ENCODE peak calls at places on chromosome 6, in five cellular contexts. Q is SJSA1; A is stimulated activated CD4-positive, alpha-beta T cell treated with anti-CD3 and anti-CD28 coated beads, TNF-alpha, amount 100 ng/mL, for 24 hours; Z is neural progenitor cell; S is kidney glomerular epithelial cell. U is an unnamed sample.

GRCh38 chr6:39961178-39961577 is 26.9 kb upstream of the MOCS1 start:
- DNase-seq in Q (no peak), A (no peak), Z (no peak), S (peak), U (no peak)

GRCh38 chr6:34339971-34340370 is 52.5 kb downstream of the NUDT3 start:
- DNase-seq in Q (no peak), A (no peak), Z (no peak), S (no peak), U (no peak)

GRCh38 chr6:111566873-111567517 is 38.7 kb downstream of the TRAF3IP2 start:
- DNase-seq in Q (no peak), A (no peak), Z (no peak), S (no peak), U (no peak)

GRCh38 chr6:160678744-160679401 is 14.8 kb upstream of the LPA start:
- DNase-seq in Q (no peak), A (no peak), Z (no peak), S (no peak), U (no peak)

GRCh38 chr6:137581019-137581707 is 87.0 kb upstream of the OLIG3 start:
- DNase-seq in Q (no peak), A (no peak), Z (no peak), S (no peak), U (no peak)

GRCh38 chr6:77025824-77026223 is 437.5 kb downstream of the HTR1B start:
- DNase-seq in Q (no peak), A (no peak), Z (no peak), S (no peak), U (no peak)

GRCh38 chr6:16523550-16524379 is 237.5 kb downstream of the ATXN1 start:
- DNase-seq in Q (peak), A (no peak), Z (no peak), S (no peak), U (no peak)

GRCh38 chr6:5115168-5115567 is 30.0 kb downstream of the PPP1R3G start:
- DNase-seq in Q (no peak), A (no peak), Z (no peak), S (no peak), U (no peak)

GRCh38 chr6:132907915-132908314 is 93.5 kb downstream of the RPS12 start:
- DNase-seq in Q (no peak), A (no peak), Z (no peak), S (peak), U (no peak)

GRCh38 chr6:89430563-89430962 is 2.4 kb upstream of the ANKRD6 start:
- DNase-seq in Q (no peak), A (no peak), Z (peak), S (no peak), U (no peak)

GRCh38 chr6:114176726-114177125 is 166.1 kb downstream of the HS3ST5 start:
- DNase-seq in Q (no peak), A (no peak), Z (no peak), S (no peak), U (no peak)

GRCh38 chr6:31350973-31351733 is 5.8 kb downstream of the HLA-B start:
- DNase-seq in Q (no peak), A (no peak), Z (no peak), S (no peak), U (no peak)

GRCh38 chr6:145428656-145429173 is 306.6 kb downstream of the EPM2A start:
- DNase-seq in Q (no peak), A (no peak), Z (peak), S (no peak), U (no peak)

GRCh38 chr6:14316911-14317535 is 199.5 kb downstream of the CD83 start:
- DNase-seq in Q (no peak), A (no peak), Z (peak), S (no peak), U (no peak)

GRCh38 chr6:47700051-47700450 is 1.7 kb downstream of the ADGRF4 start:
- DNase-seq in Q (no peak), A (no peak), Z (no peak), S (peak), U (no peak)

GRCh38 chr6:168035098-168035660 is 37.7 kb downstream of the KIF25 start:
- DNase-seq in Q (peak), A (no peak), Z (peak), S (peak), U (no peak)

GRCh38 chr6:152858151-152858550 is 107.6 kb downstream of the VIP start:
- DNase-seq in Q (no peak), A (no peak), Z (no peak), S (no peak), U (no peak)

GRCh38 chr6:46652603-46653438 is at the start of the genes CYP39A1 and SLC25A27:
- DNase-seq in Q (peak), A (peak), Z (peak), S (peak), U (peak)

GRCh38 chr6:152112503-152113261 is 305.2 kb downstream of the ESR1 start:
- DNase-seq in Q (no peak), A (no peak), Z (no peak), S (no peak), U (no peak)

GRCh38 chr6:80185492-80185891 is 79.0 kb downstream of the BCKDHB start:
- DNase-seq in Q (no peak), A (no peak), Z (no peak), S (no peak), U (no peak)

GRCh38 chr6:105902401-105903031 is 183.6 kb upstream of the PRDM1 start:
- DNase-seq in Q (no peak), A (no peak), Z (peak), S (no peak), U (no peak)

GRCh38 chr6:170101281-170102035 is 189.4 kb downstream of the DLL1 start:
- DNase-seq in Q (peak), A (no peak), Z (no peak), S (no peak), U (no peak)

GRCh38 chr6:137497722-137498463 is 3.7 kb upstream of the OLIG3 start:
- DNase-seq in Q (no peak), A (no peak), Z (peak), S (no peak), U (no peak)